ENCODE peak calls at places on chromosomes 2 and 18, in four cellular contexts. V is HepG2, K is A549, R is GM12878. X is an unnamed sample.

GRCh38 chr18:27581261-27581904 is 396.3 kb upstream of the CHST9 start:
- DNase-seq in V (no peak), K (no peak), R (no peak), X (no peak)

GRCh38 chr18:10420561-10421352 is 33.7 kb upstream of the APCDD1 start:
- DNase-seq in R (no peak), K (no peak), V (no peak), X (no peak)

GRCh38 chr18:23391156-23391555 is 61.9 kb upstream of the RIOK3 start:
- DNase-seq in V (no peak), K (no peak), R (no peak), X (no peak)

GRCh38 chr2:28423856-28424605 is 31.4 kb downstream of the FOSL2 start:
- DNase-seq in R (no peak), K (no peak), V (no peak), X (peak; percentile 54)

GRCh38 chr2:240238201-240238600 is 97.7 kb upstream of the OTOS start:
- DNase-seq in V (no peak), K (no peak), R (no peak), X (no peak)

GRCh38 chr18:59033361-59033760 is 106.3 kb upstream of the SEC11C start:
- DNase-seq in R (no peak), K (no peak), V (no peak), X (peak; percentile 30)

GRCh38 chr2:203886579-203887230 is 19.1 kb downstream of the CTLA4 start:
- DNase-seq in R (no peak), K (no peak), V (no peak), X (peak; percentile 41)

GRCh38 chr2:237449193-237449797 is 35.3 kb upstream of the COL6A3 start:
- DNase-seq in V (no peak), R (no peak), K (no peak), X (no peak)

GRCh38 chr2:28606986-28607441 is 111.2 kb downstream of the PLB1 start:
- DNase-seq in V (no peak), R (no peak), K (peak; percentile 37), X (peak; percentile 55)

GRCh38 chr2:193462411-193462810 is 1267.7 kb upstream of the TMEFF2 start:
- DNase-seq in V (no peak), R (no peak), K (no peak), X (no peak)

GRCh38 chr2:105781274-105781673 is 36.6 kb downstream of the NCK2 start:
- DNase-seq in K (no peak), R (no peak), V (no peak), X (peak; percentile 55)

GRCh38 chr2:14632133-14632936 is at the start of gene LRATD1:
- DNase-seq in V (peak; percentile 50), R (no peak), K (peak; percentile 27), X (no peak)

GRCh38 chr2:229856416-229856815 is 65.4 kb downstream of the TRIP12 start:
- DNase-seq in K (no peak), R (no peak), V (no peak), X (peak; percentile 71)

GRCh38 chr2:20468549-20469500 is 22.0 kb downstream of the RHOB start:
- DNase-seq in R (no peak), V (no peak), K (no peak), X (no peak)

GRCh38 chr2:23654756-23655155 is 269.8 kb downstream of the KLHL29 start:
- DNase-seq in K (no peak), V (no peak), R (no peak), X (no peak)

GRCh38 chr2:97966545-97967215 is 29.1 kb downstream of the TMEM131 start:
- DNase-seq in K (no peak), R (no peak), V (peak; percentile 25), X (no peak)

GRCh38 chr18:44039826-44040225 is 640.9 kb upstream of the SETBP1 start:
- DNase-seq in K (no peak), R (no peak), V (no peak), X (no peak)

GRCh38 chr18:53025247-53025646 is 685.2 kb downstream of the DCC start:
- DNase-seq in V (peak; percentile 80), K (no peak), R (no peak), X (no peak)

GRCh38 chr18:55780591-55781071 is 192.6 kb upstream of the TCF4 start:
- DNase-seq in K (no peak), R (no peak), V (no peak), X (no peak)

GRCh38 chr18:56795381-56795780 is 144.2 kb downstream of the WDR7 start:
- DNase-seq in K (no peak), V (no peak), R (no peak), X (no peak)

GRCh38 chr2:144515694-144516416 is 4.1 kb downstream of the ZEB2 start:
- DNase-seq in K (no peak), R (no peak), V (no peak), X (peak; percentile 81)

GRCh38 chr2:151767536-151767935 is 33.3 kb upstream of the NEB start:
- DNase-seq in R (no peak), V (no peak), K (no peak), X (peak; percentile 30)

GRCh38 chr2:217903142-217903858 is 99.5 kb downstream of the TNS1 start:
- DNase-seq in R (no peak), V (no peak), K (no peak), X (no peak)

GRCh38 chr2:118865106-118865505 is 17.7 kb upstream of the EN1 start:
- DNase-seq in R (peak; percentile 19), V (peak; percentile 56), K (peak; percentile 29), X (peak; percentile 62)

GRCh38 chr2:20608666-20609348 is 42.1 kb downstream of the HS1BP3 start:
- DNase-seq in V (no peak), K (no peak), R (no peak), X (no peak)

GRCh38 chr2:383173-383572 is 95.3 kb upstream of the ALKAL2 start:
- DNase-seq in R (no peak), K (no peak), V (no peak), X (no peak)

GRCh38 chr2:234495076-234495800 is 1.6 kb downstream of the ARL4C start:
- DNase-seq in R (no peak), K (no peak), V (no peak), X (no peak)

GRCh38 chr2:95058989-95059601 is 33.6 kb downstream of the MAL start:
- DNase-seq in V (no peak), R (no peak), K (no peak), X (no peak)

GRCh38 chr18:31101148-31102019 is 837 bp downstream of the DSC2 start:
- DNase-seq in R (no peak), V (peak; percentile 37), K (peak; percentile 10), X (peak; percentile 76)

GRCh38 chr2:37388074-37388473 is 43.6 kb downstream of the QPCT start:
- DNase-seq in V (no peak), R (no peak), K (no peak), X (no peak)

GRCh38 chr2:221388891-221389290 is 183.2 kb downstream of the EPHA4 start:
- DNase-seq in R (no peak), V (no peak), K (no peak), X (no peak)

DNA sequence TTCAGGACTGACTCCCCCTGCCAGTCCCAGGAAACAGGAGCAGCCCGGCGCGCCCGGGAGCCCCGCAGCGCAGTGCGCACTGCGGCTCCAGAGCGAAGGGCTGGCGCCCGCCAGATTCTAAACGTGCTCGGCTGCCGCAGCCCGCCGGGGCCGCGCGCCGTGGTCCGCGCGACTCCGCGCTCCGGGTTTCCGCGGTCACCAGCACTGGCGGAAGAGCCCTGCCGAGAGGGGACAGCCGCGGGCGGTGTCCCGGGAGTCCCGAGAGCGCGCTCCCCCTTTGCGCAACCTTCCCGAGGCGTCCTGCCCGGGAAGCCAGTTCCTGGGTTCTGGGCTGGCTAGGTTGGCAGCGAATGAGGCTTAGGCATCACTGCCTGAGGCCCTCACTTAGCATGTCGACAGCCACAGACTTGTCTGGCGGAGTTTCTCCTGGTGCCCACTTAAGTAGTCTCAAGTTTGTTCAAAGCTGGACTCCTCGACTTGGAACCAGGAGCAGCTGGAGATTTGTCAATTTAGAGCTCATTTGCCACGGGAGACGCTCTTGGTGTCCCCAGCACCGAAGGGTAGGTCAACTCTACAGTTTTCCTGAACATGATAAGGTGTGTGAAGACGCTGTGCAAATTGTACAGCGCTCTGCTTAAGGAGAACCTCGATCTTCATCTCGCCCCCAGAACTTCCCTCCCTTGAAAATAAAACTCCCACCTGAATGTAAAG is 1.5 kb upstream of the VSNL1 start:
- DNase-seq in V (peak; percentile 83), R (no peak), K (no peak), X (no peak)
- TF ChIP-seq MAX in V (peak; percentile 93), R (no peak), K (no peak), X (no peak)

DNA sequence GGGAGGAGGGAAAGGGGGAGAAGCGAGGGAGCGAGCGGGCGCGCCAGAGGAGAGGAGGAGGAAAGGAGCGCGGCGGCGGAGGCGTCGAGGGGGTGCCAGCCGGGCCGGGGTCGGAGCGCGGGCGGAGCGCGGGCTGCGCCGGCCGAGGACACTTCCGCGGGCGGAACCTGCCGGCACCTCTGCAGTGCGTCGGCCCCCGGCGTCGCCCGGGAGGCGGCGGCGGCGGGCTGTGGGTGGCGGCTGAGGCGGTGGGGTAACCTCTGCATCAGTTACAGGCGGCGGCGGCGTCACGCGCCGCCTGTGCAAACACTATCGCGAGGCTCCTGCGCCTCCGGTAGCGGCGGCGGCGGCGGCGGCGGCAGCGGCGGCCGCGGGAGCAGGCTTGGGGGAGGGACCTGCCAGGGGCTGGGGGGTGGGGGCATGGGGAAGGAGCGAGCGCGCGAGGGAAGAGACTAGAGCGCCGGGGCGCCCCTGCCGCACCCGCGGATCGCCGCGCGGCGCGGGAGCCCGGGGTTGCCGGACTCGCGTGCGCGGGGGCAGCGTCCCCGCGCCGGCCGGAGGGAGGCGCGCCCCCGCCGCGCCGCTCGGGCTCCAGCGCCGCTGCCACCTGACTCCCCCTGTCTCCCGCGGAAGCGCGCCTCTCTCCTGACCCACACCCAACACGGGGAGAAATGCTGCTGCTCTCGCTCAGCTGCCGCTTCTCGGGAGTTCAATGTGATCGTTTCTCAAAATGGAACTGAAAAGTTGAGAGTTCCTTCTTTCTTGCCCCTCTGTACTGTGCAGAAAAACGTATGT is at the start of gene TLK1:
- DNase-seq in R (peak; percentile 54), V (peak; percentile 73), K (peak; percentile 77), X (peak; percentile 91)
- TF ChIP-seq CTCF in R (peak; percentile 35), V (peak; percentile 15), K (peak; percentile 14), X (no peak)

GRCh38 chr2:195318440-195319111 is 338.4 kb upstream of the SLC39A10 start:
- DNase-seq in R (no peak), K (peak; percentile 28), V (peak; percentile 41), X (peak; percentile 69)
- TF ChIP-seq MYC in R (no peak), K (no peak), V (no peak), X (no peak)

GRCh38 chr18:80022613-80023012 is 11.6 kb upstream of the RBFA start:
- DNase-seq in V (no peak), K (no peak), R (no peak), X (peak; percentile 47)
- TF ChIP-seq MAX in V (no peak), K (no peak), R (no peak), X (no peak)

DNA sequence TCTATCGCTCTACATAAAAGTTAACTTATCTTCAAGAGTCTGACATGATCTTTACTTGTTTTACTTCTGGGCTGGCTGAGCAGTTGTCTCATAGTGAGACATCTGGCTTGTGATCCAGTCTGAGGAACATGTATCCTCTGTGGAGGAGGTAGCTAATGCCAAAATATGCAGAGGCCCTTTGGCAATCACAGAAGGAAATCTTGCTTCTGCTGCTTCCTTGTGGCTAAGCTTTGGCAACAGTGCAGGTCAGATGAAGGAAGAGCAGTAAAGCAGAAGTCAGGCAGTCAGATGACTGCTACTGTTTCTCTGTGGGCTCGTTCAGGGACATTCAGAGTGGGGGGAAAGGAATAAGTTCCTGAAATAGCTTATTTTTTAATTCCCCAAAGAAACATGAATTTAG is 22.3 kb downstream of the DOK1 start:
- DNase-seq in V (no peak), R (no peak), K (no peak), X (peak; percentile 93)
- TF ChIP-seq CTCF in V (no peak), R (no peak), K (no peak), X (no peak)

GRCh38 chr2:39632871-39633270 is 32.8 kb upstream of the TMEM178A start:
- DNase-seq in K (no peak), V (no peak), R (no peak), X (no peak)
- TF ChIP-seq MYC in K (no peak), V (no peak), R (no peak), X (no peak)